ENCODE peak calls at places on chromosome 15, in four cellular contexts. F is HepG2, R is IMR-90, B is A549. K is an unnamed sample.

GRCh38 chr15:90531147-90531546 is 1.4 kb downstream of the CRTC3 start:
- DNase-seq in B (no peak), F (no peak), R (no peak), K (no peak)

GRCh38 chr15:60631620-60632019 is 152.7 kb upstream of the ICE2 start:
- DNase-seq in B (no peak), F (no peak), R (no peak), K (no peak)

GRCh38 chr15:40379853-40380252 is 2.7 kb upstream of the KNSTRN start:
- DNase-seq in B (peak), F (peak), R (peak), K (no peak)

GRCh38 chr15:101657968-101658784 is 6.0 kb upstream of the TM2D3 start:
- DNase-seq in R (no peak), F (no peak), B (no peak), K (no peak)

GRCh38 chr15:74906450-74907276 is at the start of gene FAM219B:
- DNase-seq in B (peak), F (peak), R (peak), K (peak)

GRCh38 chr15:52780172-52780980 is 9.8 kb downstream of the ONECUT1 start:
- DNase-seq in F (peak), R (peak), B (peak), K (peak)

GRCh38 chr15:56234804-56235203 is 8.9 kb downstream of the RFX7 start:
- DNase-seq in R (no peak), F (no peak), B (no peak), K (no peak)

GRCh38 chr15:45653702-45654424 is 19.0 kb downstream of the SQOR start:
- DNase-seq in R (no peak), B (no peak), F (no peak), K (no peak)

GRCh38 chr15:100703671-100704070 is 101.3 kb downstream of the ASB7 start:
- DNase-seq in B (no peak), F (no peak), R (no peak), K (no peak)

GRCh38 chr15:73081321-73081958 is 29.2 kb downstream of the NEO1 start:
- DNase-seq in B (peak), R (peak), F (peak), K (peak)

GRCh38 chr15:68795298-68795848 is 25.3 kb downstream of the ANP32A start:
- DNase-seq in R (peak), F (no peak), B (no peak), K (peak)

GRCh38 chr15:40823572-40824343 is 4.8 kb downstream of the PPP1R14D start:
- DNase-seq in F (peak), R (no peak), B (no peak), K (no peak)

GRCh38 chr15:70480196-70480856 is 283.0 kb downstream of the UACA start:
- DNase-seq in R (no peak), B (no peak), F (no peak), K (no peak)

GRCh38 chr15:96325579-96326331 is 4.7 kb upstream of the NR2F2 start:
- DNase-seq in F (no peak), R (peak), B (peak), K (no peak)

GRCh38 chr15:97346221-97346620 is 614.3 kb upstream of the ARRDC4 start:
- DNase-seq in R (no peak), B (no peak), F (no peak), K (no peak)

GRCh38 chr15:100737214-100737613 is 134.8 kb downstream of the ASB7 start:
- DNase-seq in R (no peak), B (no peak), F (no peak), K (no peak)

GRCh38 chr15:46857103-46857502 is 860.2 kb upstream of the SEMA6D start:
- DNase-seq in R (no peak), F (no peak), B (no peak), K (no peak)

GRCh38 chr15:68829068-68829467 is 8.4 kb upstream of the ANP32A start:
- DNase-seq in B (peak), R (no peak), F (peak), K (peak)

GRCh38 chr15:68230157-68231100 is 901 bp upstream of the CLN6 start:
- DNase-seq in F (no peak), R (peak), B (no peak), K (peak)

GRCh38 chr15:74958320-74958907 is 1.8 kb upstream of the RPP25 start:
- DNase-seq in F (peak), B (peak), R (no peak), K (no peak)

GRCh38 chr15:50562735-50563640 is 16.5 kb upstream of the USP50 start:
- DNase-seq in F (no peak), B (no peak), R (peak), K (no peak)

GRCh38 chr15:31268108-31268501 is 58.5 kb upstream of the KLF13 start:
- DNase-seq in B (no peak), R (no peak), F (no peak), K (no peak)

GRCh38 chr15:49673861-49674260 is 53.0 kb downstream of the DTWD1 start:
- DNase-seq in F (no peak), B (no peak), R (no peak), K (no peak)

GRCh38 chr15:63374686-63375520 is 6.7 kb downstream of the CA12 start:
- DNase-seq in R (peak), B (peak), F (no peak), K (no peak)

GRCh38 chr15:88657326-88658069 is 18.7 kb downstream of the ISG20 start:
- DNase-seq in B (peak), F (no peak), R (peak), K (peak)

GRCh38 chr15:51931638-51932037 is 39.9 kb downstream of the LEO1 start:
- DNase-seq in R (peak), F (no peak), B (no peak), K (no peak)

GRCh38 chr15:59317211-59317610 is 55.5 kb downstream of the MYO1E start:
- DNase-seq in F (no peak), B (no peak), R (peak), K (no peak)

GRCh38 chr15:74783072-74783807 is 1.4 kb downstream of the CSK start:
- DNase-seq in B (no peak), R (peak), F (no peak), K (no peak)

GRCh38 chr15:48940508-48940907 is 23.2 kb downstream of the SHC4 start:
- DNase-seq in F (no peak), R (peak), B (peak), K (no peak)

GRCh38 chr15:79736435-79737000 is 160.3 kb downstream of the MTHFS start:
- DNase-seq in B (no peak), F (no peak), R (no peak), K (no peak)

GRCh38 chr15:79994651-79995050 is 23.7 kb upstream of the BCL2A1 start:
- DNase-seq in B (peak), F (no peak), R (peak), K (no peak)

GRCh38 chr15:31031471-31032064 is 40.1 kb upstream of the MTMR10 start:
- DNase-seq in F (no peak), R (peak), B (no peak), K (no peak)

GRCh38 chr15:70062321-70062956 is 35.3 kb downstream of the TLE3 start:
- DNase-seq in F (no peak), B (no peak), R (peak), K (peak)

GRCh38 chr15:90946538-90946937 is 8.1 kb upstream of the RCCD1 start:
- DNase-seq in F (no peak), B (no peak), R (no peak), K (no peak)

GRCh38 chr15:31347067-31347975 is 20.7 kb downstream of the KLF13 start:
- DNase-seq in F (no peak), B (no peak), R (no peak), K (no peak)

GRCh38 chr15:90142216-90143175 is 40.2 kb upstream of the IDH2 start:
- DNase-seq in B (no peak), F (no peak), R (no peak), K (no peak)

GRCh38 chr15:61530769-61531168 is 301.7 kb upstream of the RORA start:
- DNase-seq in F (no peak), B (no peak), R (no peak), K (no peak)

GRCh38 chr15:75024102-75024636 is 779 bp downstream of the PPCDC start:
- DNase-seq in B (peak), F (no peak), R (peak), K (peak)

GRCh38 chr15:31444844-31445243 is 118.2 kb downstream of the KLF13 start:
- DNase-seq in R (no peak), F (no peak), B (no peak), K (no peak)

GRCh38 chr15:77027697-77028450 is 32.9 kb downstream of the PSTPIP1 start:
- DNase-seq in B (no peak), R (no peak), F (no peak), K (no peak)

GRCh38 chr15:85860394-85861161 is 65.9 kb upstream of the KLHL25 start:
- DNase-seq in B (no peak), R (no peak), F (no peak), K (no peak)

GRCh38 chr15:85859671-85860070 is 64.9 kb upstream of the KLHL25 start:
- DNase-seq in F (no peak), B (no peak), R (no peak), K (no peak)

GRCh38 chr15:85854345-85855097 is 59.8 kb upstream of the KLHL25 start:
- DNase-seq in R (peak), B (peak), F (peak), K (peak)

GRCh38 chr15:85852969-85853368 is 58.2 kb upstream of the KLHL25 start:
- DNase-seq in F (no peak), R (no peak), B (no peak), K (no peak)

DNA sequence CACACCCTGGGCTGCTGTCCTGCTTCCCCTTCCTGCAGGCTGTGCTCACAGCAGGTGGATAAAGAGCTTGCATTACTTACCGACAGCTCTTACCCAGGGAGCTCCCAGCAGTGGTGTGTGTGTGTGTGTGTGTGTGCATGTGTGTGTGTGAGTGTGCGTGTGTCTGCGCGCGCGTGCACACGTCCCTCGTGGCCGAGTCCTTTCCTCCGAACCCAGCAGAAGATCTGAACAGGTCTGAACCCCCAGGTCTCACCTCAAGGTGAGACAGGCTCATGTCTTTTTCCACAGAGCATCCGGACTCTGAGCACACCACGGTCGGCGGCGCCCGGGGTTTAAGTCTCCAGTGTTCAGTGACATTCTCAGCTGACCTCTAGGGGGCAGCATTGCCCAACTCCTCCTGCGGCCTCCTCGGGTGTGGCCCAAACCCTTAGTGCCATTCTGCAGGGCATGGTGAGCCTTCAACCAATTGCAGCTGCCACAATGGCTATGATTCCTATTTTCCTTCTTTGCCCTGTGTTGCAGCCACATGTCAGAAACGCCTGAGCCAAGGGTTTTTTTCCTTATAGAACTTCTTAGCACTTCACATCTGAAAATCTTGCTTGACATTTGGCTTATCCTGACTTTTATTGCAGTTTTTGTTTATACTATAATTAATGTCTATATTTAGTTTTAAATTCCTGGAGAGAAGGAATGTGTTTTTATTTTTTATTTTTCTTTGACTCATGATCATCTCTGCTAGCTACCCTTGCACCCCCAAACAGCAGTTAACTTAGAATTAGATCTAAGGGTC is 64.1 kb upstream of the KLHL25 start:
- DNase-seq in F (peak), B (peak), R (peak), K (peak)
- TF ChIP-seq BHLHE40 in F (no peak), B (no peak), R (no peak), K (no peak)

GRCh38 chr15:39165026-39165706 is 415.7 kb upstream of the THBS1 start:
- DNase-seq in F (no peak), R (peak), B (no peak), K (no peak)
- TF ChIP-seq BHLHE40 in F (no peak), R (no peak), B (no peak), K (no peak)

DNA sequence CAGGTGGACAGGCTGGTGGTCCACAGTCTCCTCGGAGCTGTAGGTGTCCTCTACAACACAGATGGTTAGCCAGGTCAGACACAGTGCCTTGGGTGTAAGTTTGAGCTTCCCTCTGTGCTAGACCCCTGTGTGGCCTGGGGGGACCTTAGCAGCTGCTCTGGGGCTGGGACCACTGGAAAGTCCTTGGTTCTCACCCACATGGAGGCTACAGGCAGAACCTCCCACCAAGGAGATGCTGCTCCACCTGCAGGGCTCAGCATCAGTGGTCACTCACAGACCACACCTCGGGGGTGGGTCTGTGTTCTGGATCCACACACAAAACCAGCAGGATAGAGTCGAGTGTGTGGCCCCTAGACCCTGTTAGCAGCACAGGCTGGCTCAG is 8.4 kb downstream of the RASL12 start:
- DNase-seq in R (no peak), B (no peak), F (no peak), K (no peak)
- TF ChIP-seq BHLHE40 in R (no peak), B (no peak), F (no peak), K (no peak)

GRCh38 chr15:29424118-29424517 is 154.5 kb upstream of the NSMCE3 start:
- DNase-seq in B (peak), R (no peak), F (no peak), K (no peak)
- TF ChIP-seq BHLHE40 in B (no peak), R (no peak), F (no peak), K (no peak)

DNA sequence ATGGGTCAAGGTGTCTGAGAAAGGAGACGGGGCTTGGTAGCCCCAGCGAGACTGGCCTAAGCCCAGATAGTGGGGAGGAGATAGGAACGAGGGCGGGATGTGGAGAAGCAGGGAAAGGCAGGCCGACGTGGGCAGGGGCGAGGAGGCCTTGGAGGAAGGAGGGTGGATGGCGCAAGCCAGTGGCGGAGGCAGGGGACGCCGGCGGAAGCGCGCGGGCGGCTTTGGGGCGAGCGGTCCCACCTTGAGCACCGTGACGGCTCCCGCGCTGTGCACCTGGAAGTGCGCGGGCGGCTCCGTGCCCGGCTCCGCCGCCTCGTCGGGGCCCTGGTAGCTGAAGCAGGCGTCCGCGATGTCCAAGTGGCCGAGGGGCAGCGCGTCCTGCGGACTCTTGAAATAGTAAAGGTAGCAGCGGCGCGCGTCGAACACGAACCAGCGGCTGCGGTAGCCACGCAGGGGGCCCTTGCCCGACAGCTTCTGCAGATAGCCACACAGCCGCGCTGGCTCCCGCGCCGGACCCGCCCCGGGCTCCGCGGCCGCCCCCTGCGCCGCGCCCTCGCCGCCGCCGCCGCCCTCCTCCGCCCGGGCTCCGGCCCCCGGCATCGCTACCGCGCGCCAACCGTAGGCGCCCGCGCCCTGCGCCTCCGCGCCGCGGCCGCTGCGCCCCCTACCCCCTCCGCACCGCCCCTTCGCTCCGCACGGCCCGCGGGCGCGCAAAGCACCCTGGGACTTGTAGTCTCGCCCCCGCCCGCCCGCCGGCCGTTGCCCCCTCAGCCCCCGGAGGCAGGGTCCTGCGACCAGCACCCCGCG is at the start of gene TBC1D2B:
- DNase-seq in R (peak), B (peak), F (no peak), K (peak)
- TF ChIP-seq BHLHE40 in R (no peak), B (no peak), F (no peak), K (no peak)

DNA sequence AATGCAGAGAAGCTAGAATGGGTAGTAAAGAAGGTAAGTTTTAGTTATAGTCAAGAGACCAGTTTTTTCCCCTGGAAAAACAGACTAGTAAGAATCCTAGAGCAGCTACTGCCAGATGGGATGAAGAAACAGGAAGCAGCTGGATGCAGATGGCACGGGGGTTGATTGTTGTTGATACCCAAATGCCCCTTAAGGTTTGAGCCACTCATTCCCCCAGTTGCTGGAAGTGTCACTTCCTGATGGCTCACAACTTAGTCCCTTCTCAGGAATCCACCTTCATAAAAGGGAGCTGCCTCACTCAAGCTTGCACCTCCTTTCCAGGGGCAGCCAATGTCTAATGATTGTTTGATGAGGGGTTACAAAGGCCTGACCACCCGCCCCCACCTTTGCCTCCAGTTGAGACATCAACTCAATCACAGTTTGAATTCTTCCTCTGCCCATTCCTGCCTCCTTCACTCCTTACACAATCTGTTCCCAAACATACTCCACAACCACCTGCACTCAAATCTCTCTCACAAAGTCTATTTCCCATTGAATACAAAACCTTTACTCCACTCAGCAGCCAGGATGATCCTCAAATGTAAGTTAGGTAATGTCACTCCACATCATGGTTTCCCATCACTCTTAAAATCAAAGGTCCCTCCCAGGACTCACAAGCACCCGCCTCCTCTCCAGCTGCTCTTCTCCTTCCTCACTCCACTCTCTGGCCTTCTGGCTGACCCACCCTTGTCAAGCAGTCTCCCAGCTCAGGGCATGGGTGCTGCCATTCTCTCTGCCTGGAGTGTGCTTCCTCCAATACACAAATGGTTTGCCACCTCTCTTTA is 450.1 kb upstream of the THBS1 start:
- DNase-seq in F (no peak), B (no peak), R (peak), K (no peak)
- TF ChIP-seq BHLHE40 in F (no peak), B (no peak), R (no peak), K (no peak)